ENCODE peak calls at places on chromosomes 6 and 20, in seven cellular contexts. C, N, B, I, F, T and L are unnamed samples. For H3K36me3, the result is how much of the 10 kb centered on the place peaks cover.

GRCh38 chr6:110366241-110366640 is 8.1 kb upstream of the METTL24 start:
- DNase-seq in C (no peak), N (no peak), B (no peak), I (no peak), F (no peak), T (no peak), L (no peak)

GRCh38 chr6:133873538-133873937 is 15.4 kb upstream of the TCF21 start:
- DNase-seq in C (no peak), N (no peak), B (no peak), I (no peak), F (no peak), T (no peak), L (no peak)

GRCh38 chr6:13406781-13407180 is 78.4 kb upstream of the TBC1D7 start:
- DNase-seq in C (no peak), N (no peak), B (no peak), I (no peak), F (no peak), T (no peak), L (no peak)

GRCh38 chr6:116447496-116448011 is 13.6 kb upstream of the CALHM6 start:
- DNase-seq in C (no peak), N (no peak), B (peak), I (no peak), F (no peak), T (no peak), L (no peak)

GRCh38 chr6:76481101-76481500 is 408.6 kb upstream of the IMPG1 start:
- DNase-seq in C (no peak), N (no peak), B (no peak), I (peak), F (no peak), T (no peak), L (no peak)

GRCh38 chr6:111646942-111647341 is 41.3 kb upstream of the TRAF3IP2 start:
- DNase-seq in C (peak), N (no peak), B (no peak), I (no peak), F (peak), T (no peak), L (no peak)

GRCh38 chr20:14888172-14888571 is 550.8 kb upstream of the FLRT3 start:
- DNase-seq in C (no peak), N (no peak), B (no peak), I (no peak), F (no peak), T (no peak), L (no peak)

GRCh38 chr20:35292504-35293285 is 470 bp upstream of the FAM83C start:
- DNase-seq in C (no peak), N (peak), B (no peak), I (no peak), F (peak), T (no peak), L (peak)

GRCh38 chr6:51865176-51865575 is 222.2 kb downstream of the PKHD1 start:
- DNase-seq in C (no peak), N (no peak), B (no peak), I (no peak), F (no peak), T (no peak), L (no peak)
- H3K36me3 ChIP-seq in C (under half), N (under half), B (under half), I (under half), F (under half), T (under half), L (under half)

GRCh38 chr20:64025826-64026412 is 10.1 kb upstream of the C20orf204 start:
- DNase-seq in C (no peak), N (no peak), B (no peak), I (no peak), F (no peak), T (peak), L (no peak)
- H3K36me3 ChIP-seq in C (under half), N (under half), B (half or more), I (under half), F (half or more), T (half or more), L (half or more)

DNA sequence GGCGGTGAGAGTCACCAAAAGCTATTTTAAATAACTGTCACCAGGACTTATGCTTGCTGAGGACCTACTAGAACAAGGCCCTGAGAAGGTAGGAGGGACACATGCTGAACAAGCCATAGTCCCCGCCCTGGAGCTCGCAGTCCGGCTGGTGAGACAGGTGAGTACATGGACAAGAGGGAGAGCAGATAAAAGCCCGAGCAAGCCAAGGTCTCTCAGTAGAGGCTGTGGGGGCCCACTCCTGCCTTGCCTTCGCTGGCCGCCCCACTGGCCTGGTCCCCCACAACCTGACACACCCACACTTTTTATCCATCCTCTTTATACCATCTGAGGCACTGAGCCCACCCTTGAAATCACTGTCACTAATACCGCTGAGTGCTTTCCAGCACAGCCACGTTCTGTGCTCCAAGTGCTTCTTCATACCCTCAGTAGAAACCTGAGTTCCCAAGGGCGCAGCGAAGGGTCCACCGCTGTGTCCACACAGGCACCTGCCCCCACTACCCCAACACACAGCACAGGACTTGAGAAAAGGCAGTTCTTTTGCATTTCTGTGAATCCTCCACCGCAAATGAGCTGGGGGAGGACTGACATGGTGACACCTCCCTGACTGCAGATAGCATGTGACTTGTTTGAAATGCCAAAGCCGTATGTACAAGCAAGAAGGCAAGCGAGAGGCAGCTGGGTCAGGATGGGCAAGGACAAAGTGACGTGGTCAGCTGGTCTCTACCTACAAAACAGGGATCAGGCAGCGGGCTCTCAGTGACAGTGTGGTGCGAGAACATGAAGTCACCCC is 12.1 kb downstream of the DDRGK1 start:
- DNase-seq in C (no peak), N (peak), B (no peak), I (no peak), F (peak), T (no peak), L (no peak)
- H3K36me3 ChIP-seq in C (under half), N (under half), B (half or more), I (under half), F (half or more), T (under half), L (half or more)

DNA sequence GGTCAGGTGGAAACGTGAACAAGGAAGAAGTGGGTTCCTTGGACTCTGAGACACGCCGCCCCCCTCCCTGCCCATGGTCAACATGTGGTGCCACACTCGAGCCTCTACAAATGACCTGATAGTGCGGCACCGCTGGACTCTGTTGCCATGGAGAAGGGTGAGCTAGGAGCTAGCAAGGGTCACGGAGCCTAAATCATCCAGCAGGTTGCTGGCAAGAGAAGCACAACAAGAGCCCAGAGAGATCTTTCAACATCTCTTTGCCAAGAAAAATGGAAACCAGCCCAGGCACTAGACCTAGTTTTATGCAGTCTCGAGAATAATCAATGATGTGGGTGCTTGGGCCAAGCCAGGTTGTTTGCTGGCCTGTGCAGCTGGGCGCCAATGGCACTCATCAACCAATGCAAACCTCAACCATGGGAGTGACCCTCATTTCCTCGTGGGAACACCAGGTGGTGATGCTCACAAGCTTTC is 69.5 kb downstream of the NOL4L start:
- DNase-seq in C (no peak), N (no peak), B (peak), I (no peak), F (no peak), T (no peak), L (no peak)
- H3K36me3 ChIP-seq in C (under half), N (under half), B (under half), I (under half), F (under half), T (under half), L (under half)

DNA sequence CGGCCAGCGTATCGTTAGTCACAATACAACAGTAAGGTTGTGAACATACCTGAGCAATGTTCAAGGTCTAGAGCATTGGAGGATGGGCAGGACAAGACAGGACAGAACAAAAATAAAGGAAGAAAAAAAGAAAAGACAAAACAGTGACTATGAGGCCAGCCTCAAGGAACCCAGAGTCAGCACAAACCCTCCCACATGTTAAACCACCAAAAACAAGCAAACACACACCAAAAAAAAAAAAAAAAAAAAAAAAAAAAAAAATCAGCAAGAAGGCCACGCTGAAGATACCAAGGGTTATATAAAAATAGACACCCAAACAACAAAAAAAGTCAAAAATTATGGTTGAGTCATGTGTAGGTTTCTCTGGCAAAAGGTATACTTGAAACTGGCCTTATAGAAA is 12.8 kb downstream of the MED23 start:
- DNase-seq in C (no peak), N (no peak), B (no peak), I (no peak), F (no peak), T (no peak), L (no peak)
- H3K36me3 ChIP-seq in C (under half), N (under half), B (half or more), I (under half), F (half or more), T (under half), L (under half)

GRCh38 chr6:144449911-144450690 is 165.0 kb downstream of the UTRN start:
- DNase-seq in C (no peak), N (no peak), B (no peak), I (peak), F (no peak), T (no peak), L (no peak)
- H3K36me3 ChIP-seq in C (under half), N (under half), B (half or more), I (under half), F (half or more), T (under half), L (under half)

GRCh38 chr20:24984963-24985640 is 7.4 kb downstream of the APMAP start:
- DNase-seq in C (no peak), N (no peak), B (no peak), I (no peak), F (peak), T (no peak), L (no peak)

GRCh38 chr20:24981282-24981681 is 11.3 kb downstream of the APMAP start:
- DNase-seq in C (no peak), N (no peak), B (no peak), I (no peak), F (no peak), T (no peak), L (no peak)

GRCh38 chr20:24981750-24982149 is 10.8 kb downstream of the APMAP start:
- DNase-seq in C (no peak), N (no peak), B (peak), I (no peak), F (peak), T (no peak), L (no peak)

GRCh38 chr20:24985802-24986201 is 6.7 kb downstream of the APMAP start:
- DNase-seq in C (no peak), N (no peak), B (no peak), I (no peak), F (peak), T (no peak), L (no peak)

DNA sequence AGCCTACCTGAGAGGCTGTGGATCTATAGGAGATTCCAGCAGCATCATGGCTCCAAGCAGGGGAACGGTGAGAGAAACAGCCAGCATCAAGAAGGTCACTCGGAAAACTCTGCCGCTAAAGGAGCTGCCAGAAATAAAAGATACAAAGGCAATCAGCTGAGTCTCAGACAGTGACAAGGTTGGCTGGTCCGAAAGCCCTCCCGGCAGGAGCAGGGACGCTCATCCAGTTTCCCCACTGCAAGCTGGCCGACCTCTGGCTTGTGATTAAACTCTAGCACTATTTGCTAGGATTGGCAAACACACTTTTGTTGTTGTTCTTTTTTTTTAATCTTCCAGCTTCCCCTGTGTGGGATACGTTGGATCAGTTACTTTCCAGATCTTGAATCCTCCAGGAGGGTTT is 8.7 kb downstream of the APMAP start:
- DNase-seq in C (no peak), N (no peak), B (no peak), I (no peak), F (no peak), T (no peak), L (no peak)
- H3K36me3 ChIP-seq in C (under half), N (under half), B (under half), I (under half), F (under half), T (under half), L (under half)

GRCh38 chr20:50754420-50754819 is 23.0 kb downstream of the PARD6B start:
- DNase-seq in C (no peak), N (no peak), B (no peak), I (no peak), F (no peak), T (no peak), L (no peak)

GRCh38 chr20:50753152-50753551 is 21.8 kb downstream of the PARD6B start:
- DNase-seq in C (no peak), N (no peak), B (no peak), I (no peak), F (no peak), T (no peak), L (no peak)

GRCh38 chr20:50747275-50747674 is 15.9 kb downstream of the PARD6B start:
- DNase-seq in C (no peak), N (no peak), B (no peak), I (no peak), F (no peak), T (no peak), L (no peak)

GRCh38 chr20:50746138-50746940 is 15.0 kb downstream of the PARD6B start:
- DNase-seq in C (no peak), N (no peak), B (no peak), I (no peak), F (no peak), T (peak), L (peak)

DNA sequence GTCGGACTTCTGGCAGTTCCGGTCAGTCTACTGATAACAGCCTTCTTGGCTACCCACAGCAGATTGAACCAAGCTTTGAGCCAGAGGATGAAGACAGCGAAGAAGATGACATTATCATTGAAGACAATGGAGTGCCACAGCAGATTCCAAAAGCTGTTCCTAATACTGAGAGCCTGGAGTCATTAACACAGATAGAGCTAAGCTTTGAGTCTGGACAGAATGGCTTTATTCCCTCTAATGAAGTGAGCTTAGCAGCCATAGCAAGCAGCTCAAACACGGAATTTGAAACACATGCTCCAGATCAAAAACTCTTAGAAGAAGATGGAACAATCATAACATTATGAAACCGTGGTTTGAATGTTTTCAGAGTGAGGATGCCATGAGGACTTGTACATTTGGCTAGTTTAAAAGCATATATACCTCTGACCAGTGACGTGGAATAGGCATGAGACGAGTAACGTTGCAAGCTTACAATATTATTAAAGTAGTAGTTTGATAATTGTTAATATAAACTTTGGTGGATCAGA is 18.8 kb downstream of the PARD6B start:
- DNase-seq in C (no peak), N (no peak), B (no peak), I (no peak), F (no peak), T (peak), L (no peak)
- H3K36me3 ChIP-seq in C (under half), N (under half), B (under half), I (under half), F (under half), T (under half), L (under half)

DNA sequence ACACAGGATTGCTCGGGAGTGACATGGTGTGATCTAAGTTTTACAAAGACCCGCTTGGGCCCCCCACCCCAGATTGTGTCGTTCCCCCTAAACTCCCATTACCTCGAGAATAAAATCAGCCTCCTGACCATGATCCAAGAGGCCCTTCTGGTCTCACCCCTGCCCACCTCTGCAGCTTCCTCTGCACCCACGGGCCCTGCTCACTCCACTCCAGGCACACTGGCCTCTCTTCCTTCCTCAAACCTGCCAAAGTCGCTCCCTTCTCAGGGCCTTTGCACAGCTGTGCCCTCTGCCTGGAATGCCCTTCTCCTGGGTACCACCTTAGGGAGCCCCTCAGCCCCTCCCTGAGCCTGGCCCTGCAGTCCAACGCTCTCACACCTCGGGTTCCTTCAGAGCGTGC is 17.9 kb downstream of the TGM2 start:
- DNase-seq in C (no peak), N (peak), B (no peak), I (no peak), F (peak), T (no peak), L (no peak)
- H3K36me3 ChIP-seq in C (under half), N (under half), B (under half), I (under half), F (half or more), T (under half), L (under half)

GRCh38 chr6:20658053-20658452 is 123.8 kb downstream of the CDKAL1 start:
- DNase-seq in C (no peak), N (no peak), B (no peak), I (no peak), F (no peak), T (no peak), L (no peak)

GRCh38 chr6:20664250-20664649 is 130.0 kb downstream of the CDKAL1 start:
- DNase-seq in C (no peak), N (no peak), B (no peak), I (no peak), F (no peak), T (no peak), L (no peak)

GRCh38 chr6:20661721-20662120 is 127.5 kb downstream of the CDKAL1 start:
- DNase-seq in C (no peak), N (no peak), B (no peak), I (no peak), F (no peak), T (no peak), L (peak)

GRCh38 chr6:20657274-20657800 is 123.1 kb downstream of the CDKAL1 start:
- DNase-seq in C (no peak), N (no peak), B (no peak), I (no peak), F (no peak), T (no peak), L (peak)

DNA sequence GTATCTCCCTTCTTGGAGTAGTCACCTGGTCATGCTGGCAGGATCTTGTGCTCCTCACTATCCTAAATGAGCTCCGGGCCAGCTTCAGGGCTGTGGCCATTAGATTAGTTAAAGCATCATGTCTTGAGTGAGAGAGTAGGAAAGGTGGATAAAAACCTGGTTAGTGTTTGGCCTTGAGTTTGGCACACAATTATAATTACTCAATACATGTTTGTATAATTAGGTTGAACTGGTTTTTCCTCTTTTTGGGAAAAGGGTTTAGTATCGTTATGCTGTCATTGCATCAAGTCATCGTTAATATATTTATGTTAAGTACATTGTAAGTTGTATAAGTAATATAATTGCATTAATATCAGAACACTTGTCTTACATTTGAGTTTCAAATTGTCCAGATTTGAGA is 126.3 kb downstream of the CDKAL1 start:
- DNase-seq in C (no peak), N (no peak), B (no peak), I (no peak), F (no peak), T (no peak), L (no peak)
- H3K36me3 ChIP-seq in C (under half), N (under half), B (under half), I (under half), F (under half), T (under half), L (under half)